ENCODE peak calls at places on chromosomes 16 and 17, in six cellular contexts. A, Y, I, N, M and K are unnamed samples.

GRCh38 chr16:78310990-78311561 is 211.6 kb downstream of the WWOX start:
- DNase-seq in A (no peak), Y (no peak), I (peak; percentile 54), N (no peak), M (peak; percentile 20), K (no peak)

GRCh38 chr16:2236362-2237075 is at the start of gene DNASE1L2:
- DNase-seq in A (no peak), Y (no peak), I (peak; percentile 74), N (no peak), M (peak; percentile 66), K (peak; percentile 58)

GRCh38 chr17:9549215-9549614 is 26.4 kb downstream of the STX8 start:
- DNase-seq in A (no peak), Y (no peak), I (no peak), N (no peak), M (no peak), K (no peak)

GRCh38 chr17:53313746-53314145 is 509.0 kb upstream of the KIF2B start:
- DNase-seq in A (no peak), Y (no peak), I (no peak), N (no peak), M (no peak), K (no peak)

GRCh38 chr16:87145181-87146176 is 171.7 kb downstream of the C16orf95 start:
- DNase-seq in A (no peak), Y (peak; percentile 90), I (no peak), N (peak; percentile 83), M (no peak), K (no peak)

GRCh38 chr17:78774956-78775571 is 7.0 kb downstream of the CYTH1 start:
- DNase-seq in A (no peak), Y (no peak), I (no peak), N (no peak), M (no peak), K (no peak)

GRCh38 chr17:41377546-41377945 is 4.6 kb downstream of the KRT34 start:
- DNase-seq in A (no peak), Y (no peak), I (no peak), N (peak; percentile 18), M (no peak), K (no peak)

GRCh38 chr17:17732892-17733670 is 51.8 kb downstream of the RAI1 start:
- DNase-seq in A (no peak), Y (no peak), I (no peak), N (peak; percentile 56), M (no peak), K (no peak)

GRCh38 chr16:3993052-3993785 is 112.7 kb upstream of the CREBBP start:
- DNase-seq in A (no peak), Y (no peak), I (no peak), N (no peak), M (no peak), K (no peak)

GRCh38 chr17:39700148-39700987 is 504 bp downstream of the ERBB2 start:
- DNase-seq in A (no peak), Y (peak; percentile 100), I (peak; percentile 54), N (no peak), M (peak; percentile 53), K (peak; percentile 31)

DNA sequence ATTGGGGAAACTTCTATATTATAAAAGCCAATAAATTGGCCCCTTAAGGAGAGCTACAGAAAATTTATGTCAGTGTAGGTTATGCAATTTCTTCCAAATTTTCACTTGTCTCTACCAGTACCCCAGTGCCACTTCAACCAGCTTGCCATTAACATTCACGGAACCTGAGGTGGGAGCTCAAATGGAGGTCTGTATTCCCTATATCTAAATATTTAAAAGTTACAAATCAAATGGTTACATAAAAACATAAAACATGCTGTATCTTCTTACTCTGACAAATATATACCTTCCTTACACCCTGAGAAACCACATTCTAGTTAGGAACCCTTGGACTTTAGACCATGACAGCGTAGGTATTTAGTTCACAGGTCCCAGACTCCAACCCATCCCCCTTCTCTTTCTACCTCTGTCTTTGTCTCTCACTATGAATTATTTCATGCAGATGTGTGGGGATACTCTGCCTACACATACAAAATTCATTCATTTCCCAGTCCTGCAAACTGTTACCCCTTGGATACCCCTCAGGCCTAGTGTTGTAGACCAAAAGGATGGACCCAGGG is 127.8 kb upstream of the PMFBP1 start:
- DNase-seq in A (no peak), Y (no peak), I (no peak), N (no peak), M (no peak), K (no peak)
- TF ChIP-seq CTCF in A (no peak), Y (no peak), I (no peak), N (no peak), M (no peak), K (no peak)

GRCh38 chr17:4453821-4454591 is 20.3 kb downstream of the SPNS3 start:
- DNase-seq in A (no peak), Y (no peak), I (no peak), N (no peak), M (no peak), K (no peak)
- TF ChIP-seq CTCF in A (no peak), Y (no peak), I (no peak), N (no peak), M (no peak), K (no peak)

GRCh38 chr16:59412275-59412841 is 678.2 kb upstream of the GOT2 start:
- DNase-seq in A (no peak), Y (no peak), I (no peak), N (peak; percentile 7), M (no peak), K (no peak)

GRCh38 chr16:59404509-59404908 is 670.4 kb upstream of the GOT2 start:
- DNase-seq in A (no peak), Y (no peak), I (no peak), N (no peak), M (no peak), K (no peak)

DNA sequence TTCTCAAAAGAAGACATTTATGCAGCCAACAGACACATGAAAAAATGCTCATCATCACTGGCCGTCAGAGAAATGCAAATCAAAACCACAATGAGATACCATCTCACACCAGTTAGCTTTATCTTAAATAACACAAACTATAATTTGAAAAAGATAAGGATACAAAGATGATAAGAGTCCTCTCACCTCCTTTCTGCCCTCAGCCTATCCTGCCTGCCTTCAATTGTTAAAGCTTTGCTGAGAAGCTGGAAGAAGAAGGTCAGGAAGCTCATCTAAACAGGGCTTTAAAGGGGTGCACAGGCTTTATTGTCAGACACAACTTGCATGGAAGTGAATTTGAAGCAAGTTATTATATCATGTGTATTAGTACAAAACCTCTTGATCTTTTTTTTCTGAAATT is 676.3 kb upstream of the GOT2 start:
- DNase-seq in A (no peak), Y (no peak), I (no peak), N (no peak), M (no peak), K (no peak)
- TF ChIP-seq CTCF in A (no peak), Y (no peak), I (no peak), N (no peak), M (no peak), K (no peak)

GRCh38 chr17:81479672-81480071 is 32.9 kb downstream of the ACTG1 start:
- DNase-seq in A (no peak), Y (no peak), I (no peak), N (no peak), M (no peak), K (no peak)

GRCh38 chr17:81479175-81479574 is 33.4 kb downstream of the ACTG1 start:
- DNase-seq in A (no peak), Y (no peak), I (no peak), N (no peak), M (no peak), K (no peak)

GRCh38 chr17:81481011-81481799 is 31.4 kb downstream of the ACTG1 start:
- DNase-seq in A (no peak), Y (no peak), I (peak; percentile 84), N (peak; percentile 33), M (peak; percentile 74), K (peak; percentile 72)

GRCh38 chr17:81481815-81482505 is 30.6 kb downstream of the ACTG1 start:
- DNase-seq in A (no peak), Y (no peak), I (no peak), N (no peak), M (no peak), K (no peak)

GRCh38 chr17:81480140-81480917 is 32.3 kb downstream of the ACTG1 start:
- DNase-seq in A (no peak), Y (no peak), I (no peak), N (peak; percentile 86), M (no peak), K (no peak)
- TF ChIP-seq CTCF in A (no peak), Y (no peak), I (no peak), N (peak; percentile 11), M (no peak), K (no peak)